ENCODE peak calls at places on chromosomes 11 and 22, in seven cellular contexts. T is CD4-positive, alpha-beta memory T cell; G is transverse colon; A is HCT116; D is right lobe of liver; K is GM23248; I is adipocyte. M is an unnamed sample.

GRCh38 chr11:66335531-66336233 is 552 bp downstream of the RIN1 start:
- DNase-seq in A (no peak), I (peak; percentile 71), K (peak; percentile 80), D (peak; percentile 48), T (no peak), G (no peak), M (no peak)

GRCh38 chr11:123235117-123235686 is 40.2 kb upstream of the CLMP start:
- DNase-seq in D (no peak), G (peak; percentile 50), T (peak; percentile 22), K (peak; percentile 60), A (peak; percentile 38), I (peak; percentile 29), M (no peak)

GRCh38 chr22:33984741-33985287 is 64.5 kb upstream of the LARGE1 start:
- DNase-seq in K (no peak), G (no peak), A (no peak), I (no peak), D (peak; percentile 61), T (no peak), M (no peak)

GRCh38 chr11:63599211-63600122 is 14.8 kb downstream of the PLAAT3 start:
- DNase-seq in A (no peak), D (no peak), I (peak; percentile 43), G (no peak), T (no peak), K (peak; percentile 93), M (no peak)

GRCh38 chr22:30143265-30143664 is 63.0 kb downstream of the HORMAD2 start:
- DNase-seq in I (no peak), G (no peak), T (no peak), D (no peak), K (no peak), A (no peak), M (no peak)

GRCh38 chr11:49151211-49151610 is 57.2 kb downstream of the FOLH1 start:
- DNase-seq in K (no peak), A (no peak), G (no peak), I (no peak), T (no peak), D (no peak), M (no peak)

GRCh38 chr11:613369-613968 is 2.3 kb downstream of the IRF7 start:
- DNase-seq in A (peak; percentile 59), G (peak; percentile 92), T (peak; percentile 81), D (peak; percentile 83), K (no peak), I (peak; percentile 46), M (peak; percentile 92)

GRCh38 chr11:107752954-107753822 is 41.3 kb upstream of the SLN start:
- DNase-seq in D (no peak), G (no peak), I (no peak), A (no peak), T (no peak), K (peak; percentile 38), M (no peak)

GRCh38 chr11:67351275-67352005 is 1.9 kb downstream of the POLD4 start:
- DNase-seq in T (peak; percentile 67), K (peak; percentile 85), A (peak; percentile 62), G (peak; percentile 77), D (no peak), I (peak; percentile 89), M (no peak)

GRCh38 chr22:44108806-44109385 is 71.8 kb upstream of the PARVG start:
- DNase-seq in G (no peak), I (peak; percentile 18), A (no peak), D (peak; percentile 3), K (peak; percentile 58), T (no peak), M (no peak)

GRCh38 chr22:21000987-21001600 is 824 bp downstream of the THAP7 start:
- DNase-seq in K (no peak), A (no peak), T (no peak), D (peak; percentile 61), I (no peak), G (no peak), M (no peak)

GRCh38 chr11:123302751-123303195 is 107.7 kb upstream of the CLMP start:
- DNase-seq in I (peak; percentile 75), D (no peak), K (peak; percentile 88), A (no peak), G (no peak), T (no peak), M (no peak)

GRCh38 chr11:71210861-71211260 is 41.5 kb downstream of the SHANK2 start:
- DNase-seq in K (no peak), D (no peak), G (no peak), A (no peak), T (no peak), I (no peak), M (peak; percentile 18)

GRCh38 chr11:63622318-63622717 is 8.1 kb upstream of the PLAAT3 start:
- DNase-seq in K (no peak), A (no peak), D (no peak), G (no peak), T (no peak), I (no peak), M (no peak)

GRCh38 chr22:39215430-39216142 is 29.2 kb downstream of the PDGFB start:
- DNase-seq in A (peak; percentile 35), D (no peak), T (peak; percentile 22), I (no peak), K (no peak), G (no peak), M (peak; percentile 32)

GRCh38 chr11:73958521-73959141 is 7.8 kb downstream of the DNAJB13 start:
- DNase-seq in G (no peak), A (no peak), T (no peak), D (peak; percentile 16), K (no peak), I (no peak), M (no peak)

GRCh38 chr11:120773501-120774031 is 250.3 kb upstream of the TBCEL start:
- DNase-seq in T (no peak), D (no peak), K (peak; percentile 48), I (no peak), G (no peak), A (no peak), M (no peak)

GRCh38 chr22:40187389-40187788 is 9.7 kb downstream of the TNRC6B start:
- DNase-seq in D (no peak), G (no peak), T (no peak), I (no peak), A (no peak), K (no peak), M (no peak)

GRCh38 chr11:123532131-123532530 is 102.1 kb downstream of the GRAMD1B start:
- DNase-seq in T (no peak), K (no peak), D (no peak), G (no peak), A (no peak), I (no peak), M (no peak)

DNA sequence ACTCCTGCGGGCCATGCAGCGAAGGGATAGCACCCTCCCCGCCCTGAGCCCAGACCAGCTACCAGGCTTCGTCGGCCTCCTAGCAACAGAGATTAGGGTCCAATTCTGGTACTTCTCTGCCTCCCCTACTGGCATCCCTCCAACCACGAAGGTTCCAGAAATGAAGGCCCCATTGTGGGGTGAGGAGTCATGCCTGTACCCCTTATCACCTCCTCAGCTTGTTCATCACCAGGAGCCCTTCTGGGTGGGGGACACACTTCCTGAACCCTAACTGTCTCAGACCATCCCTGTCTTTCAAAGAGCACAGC is 1.8 kb downstream of the PHLDA2 start:
- DNase-seq in K (no peak), I (no peak), D (no peak), A (no peak), G (no peak), T (no peak), M (no peak)
- H3K4me1 ChIP-seq in K (peaks cover 3% of the 10 kb centered on the region), I (peaks cover 20% of the 10 kb centered on the region), D (peaks cover 18% of the 10 kb centered on the region), A (peaks cover 72% of the 10 kb centered on the region), G (peaks cover 49% of the 10 kb centered on the region), T (peaks cover 27% of the 10 kb centered on the region), M (peaks cover 4% of the 10 kb centered on the region)

DNA sequence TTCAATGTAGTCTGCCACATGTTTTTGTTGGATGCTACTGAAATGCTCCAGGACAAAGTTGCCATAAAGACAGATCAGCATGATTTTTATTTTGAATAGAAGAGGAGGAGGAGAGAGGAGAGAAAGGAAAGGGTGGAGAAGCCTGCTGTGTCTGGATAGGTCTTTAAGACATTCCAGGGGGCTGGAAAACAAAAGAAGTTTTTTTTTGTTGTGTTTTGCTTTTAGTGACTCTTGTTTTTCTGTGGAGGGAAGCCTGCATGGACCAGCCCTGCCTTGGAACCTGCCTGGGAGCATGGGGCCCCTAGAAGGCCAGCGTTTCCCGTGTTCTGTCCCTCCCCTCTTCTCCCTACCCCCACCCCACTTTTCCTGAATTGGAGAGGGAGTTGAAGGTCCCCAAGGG is 2.3 kb downstream of the TSPAN18 start:
- DNase-seq in D (no peak), T (no peak), I (no peak), G (no peak), K (no peak), A (no peak), M (no peak)
- H3K4me1 ChIP-seq in D (no peaks in the 10 kb centered on the region), T (peaks cover 63% of the 10 kb centered on the region), I (peaks cover 6% of the 10 kb centered on the region), G (peaks cover 16% of the 10 kb centered on the region), K (no peaks in the 10 kb centered on the region), A (peaks cover 18% of the 10 kb centered on the region), M (peaks cover 5% of the 10 kb centered on the region)

GRCh38 chr11:68773521-68774187 is 22.3 kb upstream of the TESMIN start:
- DNase-seq in A (no peak), T (no peak), I (no peak), K (no peak), D (no peak), G (no peak), M (no peak)

GRCh38 chr11:68770781-68771180 is 19.5 kb upstream of the TESMIN start:
- DNase-seq in I (no peak), G (no peak), D (peak; percentile 51), K (no peak), T (no peak), A (no peak), M (no peak)

GRCh38 chr11:68774188-68774585 is 22.9 kb upstream of the TESMIN start:
- DNase-seq in G (no peak), K (no peak), A (no peak), T (no peak), D (no peak), I (no peak), M (no peak)

GRCh38 chr11:68775951-68776388 is 24.6 kb upstream of the TESMIN start:
- DNase-seq in A (peak; percentile 18), K (no peak), I (no peak), T (no peak), G (no peak), D (no peak), M (no peak)

DNA sequence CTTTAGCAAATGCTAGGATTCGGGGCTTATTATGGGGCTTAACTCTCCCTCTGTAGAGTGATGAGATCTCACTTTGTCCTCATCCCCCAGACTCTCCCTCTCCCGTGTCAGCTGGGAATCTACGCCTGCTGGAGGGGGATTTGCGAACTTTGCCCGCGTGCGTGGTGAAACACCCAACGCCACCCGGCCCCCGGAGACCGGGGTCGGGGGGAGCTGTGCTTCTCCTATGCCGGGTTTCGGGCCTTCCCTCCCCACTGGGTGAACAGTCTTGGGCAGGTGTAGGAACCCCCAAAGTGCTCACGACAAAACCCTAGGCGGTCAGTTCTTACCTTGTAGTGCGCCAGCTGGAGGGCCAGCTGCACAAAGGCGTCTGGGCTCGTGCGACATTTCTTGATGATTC is 21.6 kb upstream of the TESMIN start:
- DNase-seq in D (no peak), A (no peak), I (no peak), G (no peak), K (no peak), T (no peak), M (no peak)
- H3K4me1 ChIP-seq in D (no peaks in the 10 kb centered on the region), A (peaks cover 24% of the 10 kb centered on the region), I (no peaks in the 10 kb centered on the region), G (no peaks in the 10 kb centered on the region), K (no peaks in the 10 kb centered on the region), T (no peaks in the 10 kb centered on the region), M (no peaks in the 10 kb centered on the region)

DNA sequence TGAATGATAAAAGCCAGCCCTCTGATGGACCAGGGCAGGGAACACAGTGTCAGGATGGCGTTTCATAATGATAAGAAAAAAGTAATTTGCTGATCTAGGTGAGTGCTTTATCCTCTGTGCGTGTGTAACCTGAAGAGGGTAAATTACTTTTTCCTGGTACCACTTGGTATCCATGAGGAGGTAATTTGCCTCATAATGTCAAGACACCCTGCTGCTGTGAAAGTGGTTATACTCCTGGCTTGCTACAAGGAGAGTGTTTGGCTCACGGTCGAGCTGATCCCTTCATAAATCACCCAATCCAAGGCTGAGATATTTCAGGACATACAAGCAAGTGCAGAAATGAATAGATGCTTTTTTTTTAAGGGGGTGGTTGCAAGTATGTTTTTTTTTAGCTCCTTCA is 207.2 kb upstream of the PGR start:
- DNase-seq in D (no peak), G (no peak), A (no peak), K (no peak), T (no peak), I (no peak), M (no peak)
- H3K4me1 ChIP-seq in D (no peaks in the 10 kb centered on the region), G (no peaks in the 10 kb centered on the region), A (no peaks in the 10 kb centered on the region), K (no peaks in the 10 kb centered on the region), T (no peaks in the 10 kb centered on the region), I (no peaks in the 10 kb centered on the region), M (no peaks in the 10 kb centered on the region)

M was measured in RWPE2.